ENCODE peak calls at places on chromosomes 11 and 22, in ten cellular contexts. D, I, W, J, A, U, V, N, H and M are unnamed samples. For H3K27me3, the result is how much of the 10 kb centered on the place peaks cover.

GRCh38 chr11:100592619-100593309 is 94.3 kb upstream of the ARHGAP42 start:
- DNase-seq in D (no peak), I (no peak), W (no peak), J (no peak), A (no peak), U (no peak), V (no peak), N (no peak), H (peak), M (no peak)

GRCh38 chr11:122187373-122188165 is 71.6 kb upstream of the BLID start:
- DNase-seq in D (no peak), I (no peak), W (no peak), J (no peak), A (peak), U (no peak), V (no peak), N (no peak), H (no peak), M (no peak)

GRCh38 chr22:31346733-31347250 is 646 bp upstream of the PATZ1 start:
- DNase-seq in D (no peak), I (peak), W (peak), J (peak), A (no peak), U (peak), V (no peak), N (peak), H (peak), M (no peak)

GRCh38 chr22:44102856-44103255 is 77.9 kb upstream of the PARVG start:
- DNase-seq in D (no peak), I (no peak), W (no peak), J (no peak), A (no peak), U (no peak), V (peak), N (no peak), H (no peak), M (no peak)

GRCh38 chr11:117819096-117820040 is 5.2 kb downstream of the FXYD2 start:
- DNase-seq in D (no peak), I (peak), W (no peak), J (peak), A (peak), U (peak), V (peak), N (peak), H (peak), M (peak)

GRCh38 chr11:16336721-16337120 is 19.6 kb downstream of the SOX6 start:
- DNase-seq in D (no peak), I (no peak), W (no peak), J (no peak), A (no peak), U (no peak), V (no peak), N (no peak), H (no peak), M (no peak)

GRCh38 chr11:27700351-27701261 is at the start of gene BDNF:
- DNase-seq in D (no peak), I (peak), W (peak), J (no peak), A (no peak), U (no peak), V (no peak), N (peak), H (peak), M (peak)

GRCh38 chr22:43301866-43302265 is 41.3 kb downstream of the SCUBE1 start:
- DNase-seq in D (no peak), I (no peak), W (no peak), J (no peak), A (no peak), U (no peak), V (no peak), N (no peak), H (no peak), M (no peak)

GRCh38 chr22:47266329-47266728 is 503.9 kb downstream of the TBC1D22A start:
- DNase-seq in D (no peak), I (no peak), W (no peak), J (no peak), A (no peak), U (no peak), V (no peak), N (no peak), H (no peak), M (no peak)

GRCh38 chr11:91907225-91907624 is 317.4 kb upstream of the FAT3 start:
- DNase-seq in D (no peak), I (no peak), W (no peak), J (no peak), A (no peak), U (no peak), V (no peak), N (no peak), H (no peak), M (no peak)

GRCh38 chr11:36304349-36304748 is 8.3 kb downstream of the PRR5L start:
- DNase-seq in D (no peak), I (no peak), W (no peak), J (no peak), A (no peak), U (no peak), V (no peak), N (peak), H (peak), M (no peak)

GRCh38 chr11:60872952-60873524 is 5.7 kb downstream of the ZP1 start:
- DNase-seq in D (no peak), I (no peak), W (peak), J (peak), A (no peak), U (peak), V (no peak), N (peak), H (peak), M (peak)

GRCh38 chr11:69721061-69721460 is 17.2 kb upstream of the FGF19 start:
- DNase-seq in D (no peak), I (no peak), W (no peak), J (no peak), A (no peak), U (no peak), V (no peak), N (no peak), H (no peak), M (no peak)

GRCh38 chr22:44391481-44392445 is 79.0 kb upstream of the SHISAL1 start:
- DNase-seq in D (no peak), I (peak), W (peak), J (no peak), A (no peak), U (no peak), V (peak), N (no peak), H (no peak), M (no peak)

GRCh38 chr22:50568626-50569025 is 5.9 kb upstream of the SYCE3 start:
- DNase-seq in D (no peak), I (no peak), W (no peak), J (no peak), A (no peak), U (peak), V (peak), N (no peak), H (no peak), M (no peak)

GRCh38 chr11:70572974-70573260 is 174.6 kb downstream of the CTTN start:
- DNase-seq in D (no peak), I (no peak), W (peak), J (no peak), A (no peak), U (no peak), V (peak), N (no peak), H (no peak), M (no peak)

GRCh38 chr11:59954219-59954847 is 9.5 kb upstream of the OOSP4A start:
- DNase-seq in D (no peak), I (no peak), W (no peak), J (no peak), A (no peak), U (no peak), V (no peak), N (no peak), H (no peak), M (no peak)

GRCh38 chr11:64930346-64930745 is 5.3 kb downstream of the GPHA2 start:
- DNase-seq in D (no peak), I (no peak), W (peak), J (no peak), A (no peak), U (no peak), V (no peak), N (no peak), H (no peak), M (no peak)

GRCh38 chr11:124470516-124471231 is 25.2 kb upstream of the OR8B8 start:
- DNase-seq in D (no peak), I (no peak), W (no peak), J (no peak), A (no peak), U (no peak), V (no peak), N (no peak), H (no peak), M (no peak)

GRCh38 chr22:37240240-37240940 is 3.7 kb downstream of the RAC2 start:
- DNase-seq in D (no peak), I (no peak), W (no peak), J (no peak), A (no peak), U (no peak), V (peak), N (no peak), H (no peak), M (no peak)

GRCh38 chr22:41267958-41268357 is 18.0 kb downstream of the RANGAP1 start:
- DNase-seq in D (no peak), I (no peak), W (no peak), J (no peak), A (no peak), U (no peak), V (no peak), N (no peak), H (no peak), M (no peak)

GRCh38 chr22:48635825-48636224 is 1191.8 kb downstream of the BRD1 start:
- DNase-seq in D (no peak), I (no peak), W (peak), J (no peak), A (no peak), U (no peak), V (no peak), N (no peak), H (no peak), M (no peak)

GRCh38 chr11:111422494-111423249 is 43.6 kb upstream of the POU2AF1 start:
- DNase-seq in D (no peak), I (peak), W (peak), J (peak), A (peak), U (peak), V (peak), N (peak), H (peak), M (peak)

GRCh38 chr11:46278387-46279173 is 1.1 kb downstream of the CREB3L1 start:
- DNase-seq in D (no peak), I (peak), W (peak), J (peak), A (no peak), U (peak), V (peak), N (peak), H (peak), M (peak)

GRCh38 chr11:118929496-118930151 is 3.9 kb upstream of the BCL9L start:
- DNase-seq in D (no peak), I (peak), W (peak), J (peak), A (peak), U (peak), V (peak), N (peak), H (peak), M (peak)

GRCh38 chr11:77249427-77249826 is 52.1 kb downstream of the GDPD4 start:
- DNase-seq in D (peak), I (no peak), W (no peak), J (no peak), A (peak), U (no peak), V (no peak), N (no peak), H (peak), M (no peak)

GRCh38 chr11:117794144-117794543 is 2.9 kb downstream of the DSCAML1 start:
- DNase-seq in D (no peak), I (no peak), W (no peak), J (no peak), A (no peak), U (no peak), V (no peak), N (no peak), H (no peak), M (no peak)

GRCh38 chr11:129593098-129593497 is 217.4 kb downstream of the BARX2 start:
- DNase-seq in D (no peak), I (no peak), W (no peak), J (no peak), A (no peak), U (no peak), V (no peak), N (no peak), H (no peak), M (no peak)

GRCh38 chr11:575324-575995 is 810 bp upstream of the PHRF1 start:
- DNase-seq in D (no peak), I (peak), W (no peak), J (peak), A (peak), U (no peak), V (no peak), N (no peak), H (no peak), M (peak)

GRCh38 chr11:102253018-102253775 is 64.1 kb upstream of the BIRC3 start:
- DNase-seq in D (no peak), I (no peak), W (no peak), J (no peak), A (no peak), U (no peak), V (no peak), N (no peak), H (no peak), M (no peak)

GRCh38 chr11:78314753-78315152 is 102.9 kb downstream of the GAB2 start:
- DNase-seq in D (no peak), I (no peak), W (no peak), J (no peak), A (no peak), U (no peak), V (no peak), N (no peak), H (no peak), M (no peak)

GRCh38 chr22:37967147-37967546 is 13.6 kb downstream of the POLR2F start:
- DNase-seq in D (no peak), I (no peak), W (no peak), J (no peak), A (no peak), U (no peak), V (no peak), N (no peak), H (peak), M (no peak)

GRCh38 chr11:114082767-114083181 is 23.3 kb downstream of the ZBTB16 start:
- DNase-seq in D (no peak), I (no peak), W (no peak), J (peak), A (no peak), U (no peak), V (no peak), N (no peak), H (no peak), M (no peak)

GRCh38 chr11:57345555-57346151 is 7.5 kb downstream of the P2RX3 start:
- DNase-seq in D (no peak), I (peak), W (peak), J (peak), A (peak), U (peak), V (peak), N (peak), H (peak), M (peak)

GRCh38 chr11:61141601-61142028 is 19.6 kb downstream of the VPS37C start:
- DNase-seq in D (no peak), I (no peak), W (peak), J (no peak), A (no peak), U (peak), V (peak), N (no peak), H (no peak), M (no peak)

GRCh38 chr11:124863826-124864165 is 1.4 kb upstream of the ROBO3 start:
- DNase-seq in D (no peak), I (peak), W (no peak), J (no peak), A (no peak), U (no peak), V (no peak), N (no peak), H (no peak), M (no peak)

GRCh38 chr11:76208438-76208828 is 2.1 kb upstream of the WNT11 start:
- DNase-seq in D (no peak), I (no peak), W (no peak), J (no peak), A (no peak), U (no peak), V (no peak), N (no peak), H (no peak), M (no peak)

GRCh38 chr11:76207642-76208378 is 1.5 kb upstream of the WNT11 start:
- DNase-seq in D (peak), I (peak), W (peak), J (peak), A (peak), U (peak), V (peak), N (peak), H (peak), M (peak)

GRCh38 chr11:76209956-76210885 is 3.9 kb upstream of the WNT11 start:
- DNase-seq in D (peak), I (peak), W (peak), J (peak), A (no peak), U (peak), V (peak), N (peak), H (peak), M (peak)

GRCh38 chr11:76209671-76209955 is 3.3 kb upstream of the WNT11 start:
- DNase-seq in D (no peak), I (no peak), W (no peak), J (peak), A (no peak), U (no peak), V (no peak), N (peak), H (no peak), M (no peak)

DNA sequence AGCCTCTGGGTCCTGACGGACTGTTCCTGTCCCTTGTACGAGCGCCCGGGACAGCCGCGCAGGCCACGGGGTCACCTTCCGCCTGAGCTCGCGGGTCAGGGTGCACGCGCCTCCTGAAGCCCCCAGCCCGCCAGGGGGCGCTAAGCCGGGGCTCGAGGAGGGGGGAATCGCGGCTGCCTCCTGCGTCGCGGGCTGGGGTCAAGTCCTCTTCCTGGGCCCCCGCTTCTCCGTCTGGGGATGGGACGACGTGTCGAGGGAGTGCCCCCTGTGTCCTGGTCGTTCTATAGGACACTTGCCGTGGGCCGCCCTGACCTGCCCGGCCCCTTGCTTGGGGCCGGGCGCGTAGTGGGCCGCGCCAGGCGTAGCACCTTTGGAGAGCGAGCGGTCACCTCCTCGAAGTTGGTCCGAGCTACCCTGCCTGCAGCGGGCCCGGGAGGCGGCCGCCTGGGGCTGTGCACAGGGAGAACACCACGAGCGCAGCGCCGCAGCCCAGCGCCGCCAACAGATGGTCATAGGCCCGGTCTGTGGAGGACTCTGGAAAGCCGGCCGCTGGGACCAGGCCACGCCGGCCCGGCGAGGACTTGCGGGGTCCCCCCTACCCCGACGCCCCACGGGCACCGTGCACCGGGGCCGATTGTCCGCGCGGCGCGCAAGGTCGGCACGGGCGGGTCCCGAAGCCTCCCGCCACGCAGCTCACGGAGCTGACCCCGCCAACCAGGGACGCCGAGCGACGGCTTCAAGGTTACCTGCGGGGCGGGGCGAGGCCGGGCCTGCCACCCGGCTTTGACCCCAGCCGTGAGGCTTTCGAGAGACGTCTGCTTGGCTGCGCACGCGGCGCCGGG is 2.7 kb upstream of the WNT11 start:
- DNase-seq in D (peak), I (peak), W (peak), J (peak), A (no peak), U (peak), V (peak), N (peak), H (peak), M (peak)
- H3K27me3 ChIP-seq in D (half or more), I (under half), W (under half), J (under half), A (under half), U (half or more), V (under half), N (under half), H (half or more), M (under half)

DNA sequence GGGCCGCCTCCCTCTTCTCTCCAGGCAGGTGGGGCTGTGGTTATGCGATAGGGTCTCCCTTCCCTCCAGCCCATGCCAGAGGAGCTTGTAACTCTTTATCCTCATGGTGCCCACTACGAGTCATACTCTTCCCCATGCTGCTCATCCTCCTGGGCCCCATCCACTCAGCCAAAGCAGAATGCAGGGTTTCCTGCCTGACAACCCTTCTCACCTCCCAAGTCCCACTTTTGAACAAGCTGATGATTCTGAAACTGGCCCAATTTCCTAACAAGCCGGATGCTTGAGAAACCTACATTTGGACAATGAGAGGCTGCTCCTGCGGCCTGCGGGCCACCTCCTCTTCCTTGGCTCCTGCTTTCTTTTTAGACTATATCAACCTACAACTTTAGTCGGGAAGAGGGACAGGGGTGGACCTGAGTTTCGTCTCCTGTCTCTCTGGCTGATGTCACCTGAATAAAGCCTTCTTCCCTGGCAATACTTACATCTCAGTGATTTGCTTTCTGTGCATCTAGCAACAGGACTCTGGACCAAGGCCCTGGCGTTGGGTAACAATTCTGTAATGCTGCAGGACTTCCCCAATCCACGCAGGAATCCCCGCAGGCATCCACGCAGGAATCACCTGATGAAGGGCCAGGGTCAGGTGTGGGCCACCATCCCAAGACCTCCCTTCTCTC is 1.5 kb upstream of the NDUFS8 start:
- DNase-seq in D (no peak), I (no peak), W (no peak), J (no peak), A (no peak), U (no peak), V (no peak), N (no peak), H (peak), M (peak)
- H3K4me3 ChIP-seq in D (no peak), I (no peak), W (no peak), J (no peak), A (peak), U (no peak), V (no peak), N (peak), H (no peak), M (no peak)

DNA sequence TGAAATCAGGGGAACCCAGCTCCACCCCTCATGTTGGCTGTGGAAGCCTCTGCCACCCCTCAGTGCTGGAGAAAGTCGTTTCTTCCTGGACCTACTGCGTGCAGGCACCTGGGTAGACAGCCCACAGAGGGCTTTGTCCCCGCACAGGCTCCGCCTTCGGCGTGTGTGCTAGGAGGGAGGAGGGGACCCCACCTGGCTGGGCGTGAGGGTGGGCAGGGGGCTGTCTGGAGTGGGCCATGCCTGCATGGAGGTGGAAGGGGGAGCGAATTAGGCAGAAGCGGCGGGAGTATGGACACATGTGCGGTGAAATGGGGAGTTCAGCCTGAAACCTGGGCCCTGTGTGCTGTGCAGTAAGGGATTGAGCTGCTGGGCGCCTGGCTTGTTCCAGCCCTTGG is 49.3 kb downstream of the FBLN1 start:
- DNase-seq in D (no peak), I (no peak), W (no peak), J (no peak), A (no peak), U (no peak), V (peak), N (no peak), H (no peak), M (no peak)
- H3K27me3 ChIP-seq in D (under half), I (under half), W (under half), J (under half), A (under half), U (under half), V (under half), N (under half), H (under half), M (under half)

DNA sequence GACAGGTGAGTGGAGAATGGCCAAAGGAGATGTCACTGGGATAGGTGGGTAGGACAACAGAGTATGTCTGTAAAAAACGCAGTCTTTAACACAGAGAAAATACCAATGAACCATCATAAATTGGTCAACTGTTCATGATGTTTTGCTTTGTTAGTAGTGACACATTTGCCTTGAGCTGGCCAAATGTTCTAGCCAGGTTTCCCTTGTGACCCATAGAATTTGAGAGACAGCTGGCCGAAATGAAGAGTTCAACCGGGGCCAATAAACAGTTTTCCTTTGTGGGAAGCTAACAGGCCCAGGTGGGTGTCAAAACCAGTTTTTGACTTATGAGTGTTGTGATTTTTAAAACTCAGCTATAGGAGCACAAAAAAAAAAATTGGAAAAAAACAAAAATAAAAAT is 116.6 kb upstream of the BID start:
- DNase-seq in D (no peak), I (no peak), W (no peak), J (no peak), A (no peak), U (no peak), V (no peak), N (no peak), H (no peak), M (no peak)
- H3K4me3 ChIP-seq in D (no peak), I (no peak), W (no peak), J (no peak), A (no peak), U (no peak), V (no peak), N (no peak), H (no peak), M (no peak)